ENCODE peak calls at places on chromosomes 7 and 10, in four cellular contexts. One of them, this sample, is unnamed.

GRCh38 chr10:33314788-33315561 is 19.5 kb downstream of the NRP1 start:
- DNase-seq in activated effector memory CD4-positive, alpha-beta T cell treated with anti-CD3 and anti-CD28 coated beads, Interleukin-2, amount 50 U/mL, for 16 hours: no peak
- DNase-seq in GM12865: no peak
- DNase-seq in memory B cell: no peak
- DNase-seq in this sample: no peak

GRCh38 chr7:123177442-123177841 is 22.3 kb downstream of the SLC13A1 start:
- DNase-seq in GM12865: no peak
- DNase-seq in memory B cell: no peak
- DNase-seq in activated effector memory CD4-positive, alpha-beta T cell treated with anti-CD3 and anti-CD28 coated beads, Interleukin-2, amount 50 U/mL, for 16 hours: no peak
- DNase-seq in this sample: no peak

GRCh38 chr7:151782598-151783448 is 94.1 kb downstream of the PRKAG2 start:
- DNase-seq in activated effector memory CD4-positive, alpha-beta T cell treated with anti-CD3 and anti-CD28 coated beads, Interleukin-2, amount 50 U/mL, for 16 hours: peak; percentile 88
- DNase-seq in memory B cell: peak; percentile 73
- DNase-seq in GM12865: peak; percentile 73
- DNase-seq in this sample: peak; percentile 86

GRCh38 chr7:90834771-90835170 is 238.7 kb downstream of the CDK14 start:
- DNase-seq in activated effector memory CD4-positive, alpha-beta T cell treated with anti-CD3 and anti-CD28 coated beads, Interleukin-2, amount 50 U/mL, for 16 hours: no peak
- DNase-seq in memory B cell: no peak
- DNase-seq in GM12865: no peak
- DNase-seq in this sample: no peak

GRCh38 chr7:80134105-80134535 is 511 bp upstream of the GNAI1 start:
- DNase-seq in memory B cell: no peak
- DNase-seq in GM12865: no peak
- DNase-seq in activated effector memory CD4-positive, alpha-beta T cell treated with anti-CD3 and anti-CD28 coated beads, Interleukin-2, amount 50 U/mL, for 16 hours: no peak
- DNase-seq in this sample: no peak

GRCh38 chr10:72276421-72277339 is 3.0 kb downstream of the DDIT4 start:
- DNase-seq in GM12865: peak; percentile 30
- DNase-seq in memory B cell: no peak
- DNase-seq in activated effector memory CD4-positive, alpha-beta T cell treated with anti-CD3 and anti-CD28 coated beads, Interleukin-2, amount 50 U/mL, for 16 hours: no peak
- DNase-seq in this sample: no peak

GRCh38 chr10:119503821-119504220 is 38.7 kb downstream of the RGS10 start:
- DNase-seq in memory B cell: no peak
- DNase-seq in activated effector memory CD4-positive, alpha-beta T cell treated with anti-CD3 and anti-CD28 coated beads, Interleukin-2, amount 50 U/mL, for 16 hours: no peak
- DNase-seq in GM12865: no peak
- DNase-seq in this sample: no peak

GRCh38 chr10:119166564-119166963 is 1.1 kb upstream of the SFXN4 start:
- DNase-seq in GM12865: no peak
- DNase-seq in activated effector memory CD4-positive, alpha-beta T cell treated with anti-CD3 and anti-CD28 coated beads, Interleukin-2, amount 50 U/mL, for 16 hours: peak; percentile 14
- DNase-seq in memory B cell: no peak
- DNase-seq in this sample: no peak

GRCh38 chr7:108246227-108246837 is 116.2 kb upstream of the LAMB4 start:
- DNase-seq in GM12865: peak; percentile 27
- DNase-seq in activated effector memory CD4-positive, alpha-beta T cell treated with anti-CD3 and anti-CD28 coated beads, Interleukin-2, amount 50 U/mL, for 16 hours: no peak
- DNase-seq in memory B cell: no peak
- DNase-seq in this sample: no peak

GRCh38 chr10:51547941-51548340 is 151.5 kb downstream of the CSTF2T start:
- DNase-seq in memory B cell: no peak
- DNase-seq in activated effector memory CD4-positive, alpha-beta T cell treated with anti-CD3 and anti-CD28 coated beads, Interleukin-2, amount 50 U/mL, for 16 hours: no peak
- DNase-seq in GM12865: no peak
- DNase-seq in this sample: no peak

GRCh38 chr10:71740069-71740468 is 20.5 kb upstream of the C10orf105 start:
- DNase-seq in GM12865: no peak
- DNase-seq in memory B cell: no peak
- DNase-seq in activated effector memory CD4-positive, alpha-beta T cell treated with anti-CD3 and anti-CD28 coated beads, Interleukin-2, amount 50 U/mL, for 16 hours: no peak
- DNase-seq in this sample: no peak

GRCh38 chr7:120260111-120260510 is 12.9 kb upstream of the KCND2 start:
- DNase-seq in GM12865: no peak
- DNase-seq in activated effector memory CD4-positive, alpha-beta T cell treated with anti-CD3 and anti-CD28 coated beads, Interleukin-2, amount 50 U/mL, for 16 hours: no peak
- DNase-seq in memory B cell: no peak
- DNase-seq in this sample: no peak

GRCh38 chr7:107622429-107622828 is 38.2 kb upstream of the SLC26A4 start:
- DNase-seq in GM12865: no peak
- DNase-seq in memory B cell: no peak
- DNase-seq in activated effector memory CD4-positive, alpha-beta T cell treated with anti-CD3 and anti-CD28 coated beads, Interleukin-2, amount 50 U/mL, for 16 hours: no peak
- DNase-seq in this sample: no peak

GRCh38 chr10:21607907-21608306 is 73.9 kb downstream of the MLLT10 start:
- DNase-seq in memory B cell: no peak
- DNase-seq in GM12865: no peak
- DNase-seq in activated effector memory CD4-positive, alpha-beta T cell treated with anti-CD3 and anti-CD28 coated beads, Interleukin-2, amount 50 U/mL, for 16 hours: no peak
- DNase-seq in this sample: no peak

GRCh38 chr10:65194131-65194530 is 1672.9 kb downstream of the REEP3 start:
- DNase-seq in activated effector memory CD4-positive, alpha-beta T cell treated with anti-CD3 and anti-CD28 coated beads, Interleukin-2, amount 50 U/mL, for 16 hours: no peak
- DNase-seq in GM12865: no peak
- DNase-seq in memory B cell: no peak
- DNase-seq in this sample: no peak

GRCh38 chr7:97215556-97215955 is 98.1 kb downstream of the SDHAF3 start:
- DNase-seq in activated effector memory CD4-positive, alpha-beta T cell treated with anti-CD3 and anti-CD28 coated beads, Interleukin-2, amount 50 U/mL, for 16 hours: no peak
- DNase-seq in memory B cell: no peak
- DNase-seq in GM12865: no peak
- DNase-seq in this sample: no peak

GRCh38 chr10:93461124-93461806 is 20.9 kb downstream of the MYOF start:
- DNase-seq in memory B cell: no peak
- DNase-seq in GM12865: no peak
- DNase-seq in activated effector memory CD4-positive, alpha-beta T cell treated with anti-CD3 and anti-CD28 coated beads, Interleukin-2, amount 50 U/mL, for 16 hours: no peak
- DNase-seq in this sample: no peak

GRCh38 chr7:152504816-152505215 is 69.0 kb upstream of the KMT2C start:
- DNase-seq in activated effector memory CD4-positive, alpha-beta T cell treated with anti-CD3 and anti-CD28 coated beads, Interleukin-2, amount 50 U/mL, for 16 hours: no peak
- DNase-seq in memory B cell: no peak
- DNase-seq in GM12865: no peak
- DNase-seq in this sample: no peak

GRCh38 chr10:58070964-58071363 is 196.7 kb downstream of the IPMK start:
- DNase-seq in GM12865: no peak
- DNase-seq in activated effector memory CD4-positive, alpha-beta T cell treated with anti-CD3 and anti-CD28 coated beads, Interleukin-2, amount 50 U/mL, for 16 hours: no peak
- DNase-seq in memory B cell: no peak
- DNase-seq in this sample: no peak

GRCh38 chr10:19767876-19768275 is 48.4 kb upstream of the PLXDC2 start:
- DNase-seq in activated effector memory CD4-positive, alpha-beta T cell treated with anti-CD3 and anti-CD28 coated beads, Interleukin-2, amount 50 U/mL, for 16 hours: no peak
- DNase-seq in GM12865: no peak
- DNase-seq in memory B cell: no peak
- DNase-seq in this sample: no peak

GRCh38 chr7:80379034-80379433 is 132.8 kb downstream of the GNAT3 start:
- DNase-seq in activated effector memory CD4-positive, alpha-beta T cell treated with anti-CD3 and anti-CD28 coated beads, Interleukin-2, amount 50 U/mL, for 16 hours: no peak
- DNase-seq in memory B cell: no peak
- DNase-seq in GM12865: no peak
- DNase-seq in this sample: no peak

GRCh38 chr10:99369126-99369525 is 40.0 kb downstream of the CNNM1 start:
- DNase-seq in memory B cell: no peak
- DNase-seq in GM12865: no peak
- DNase-seq in activated effector memory CD4-positive, alpha-beta T cell treated with anti-CD3 and anti-CD28 coated beads, Interleukin-2, amount 50 U/mL, for 16 hours: no peak
- DNase-seq in this sample: no peak

GRCh38 chr10:132397671-132398565 is 918 bp downstream of the PWWP2B start:
- DNase-seq in memory B cell: peak; percentile 55
- DNase-seq in activated effector memory CD4-positive, alpha-beta T cell treated with anti-CD3 and anti-CD28 coated beads, Interleukin-2, amount 50 U/mL, for 16 hours: peak; percentile 75
- DNase-seq in GM12865: peak; percentile 42
- DNase-seq in this sample: no peak

GRCh38 chr10:20633721-20634120 is 263.4 kb downstream of the NEBL start:
- DNase-seq in GM12865: no peak
- DNase-seq in memory B cell: no peak
- DNase-seq in activated effector memory CD4-positive, alpha-beta T cell treated with anti-CD3 and anti-CD28 coated beads, Interleukin-2, amount 50 U/mL, for 16 hours: no peak
- DNase-seq in this sample: no peak

GRCh38 chr10:49837096-49837495 is 75.0 kb upstream of the OGDHL start:
- DNase-seq in GM12865: no peak
- DNase-seq in memory B cell: no peak
- DNase-seq in activated effector memory CD4-positive, alpha-beta T cell treated with anti-CD3 and anti-CD28 coated beads, Interleukin-2, amount 50 U/mL, for 16 hours: no peak
- DNase-seq in this sample: no peak

GRCh38 chr7:16627236-16627635 is 18.3 kb downstream of the ANKMY2 start:
- DNase-seq in activated effector memory CD4-positive, alpha-beta T cell treated with anti-CD3 and anti-CD28 coated beads, Interleukin-2, amount 50 U/mL, for 16 hours: no peak
- DNase-seq in memory B cell: no peak
- DNase-seq in GM12865: no peak
- DNase-seq in this sample: no peak

GRCh38 chr7:47497367-47498096 is 84.4 kb downstream of the TNS3 start:
- DNase-seq in activated effector memory CD4-positive, alpha-beta T cell treated with anti-CD3 and anti-CD28 coated beads, Interleukin-2, amount 50 U/mL, for 16 hours: no peak
- DNase-seq in memory B cell: no peak
- DNase-seq in GM12865: peak; percentile 84
- DNase-seq in this sample: peak; percentile 69

GRCh38 chr7:24319209-24319608 is 35.2 kb downstream of the NPY start:
- DNase-seq in activated effector memory CD4-positive, alpha-beta T cell treated with anti-CD3 and anti-CD28 coated beads, Interleukin-2, amount 50 U/mL, for 16 hours: no peak
- DNase-seq in memory B cell: no peak
- DNase-seq in GM12865: no peak
- DNase-seq in this sample: no peak

GRCh38 chr10:112653851-112654250 is 206.8 kb downstream of the VTI1A start:
- DNase-seq in memory B cell: no peak
- DNase-seq in activated effector memory CD4-positive, alpha-beta T cell treated with anti-CD3 and anti-CD28 coated beads, Interleukin-2, amount 50 U/mL, for 16 hours: no peak
- DNase-seq in GM12865: no peak
- DNase-seq in this sample: no peak

GRCh38 chr7:83413831-83414230 is 235.1 kb downstream of the SEMA3E start:
- DNase-seq in GM12865: no peak
- DNase-seq in memory B cell: no peak
- DNase-seq in activated effector memory CD4-positive, alpha-beta T cell treated with anti-CD3 and anti-CD28 coated beads, Interleukin-2, amount 50 U/mL, for 16 hours: no peak
- DNase-seq in this sample: no peak

GRCh38 chr10:28094121-28094520 is 95.2 kb upstream of the ODAD2 start:
- DNase-seq in GM12865: no peak
- DNase-seq in memory B cell: no peak
- DNase-seq in activated effector memory CD4-positive, alpha-beta T cell treated with anti-CD3 and anti-CD28 coated beads, Interleukin-2, amount 50 U/mL, for 16 hours: no peak
- DNase-seq in this sample: no peak